ENCODE peak calls at places on chromosomes 6 and 20, in nine cellular contexts. Z is suprapubic skin; T is choroid plexus epithelial cell; C is H1; S is PC-9; U is CD8-positive, alpha-beta T cell; N is brain microvascular endothelial cell; P is upper lobe of right lung; M is AG04449. E is an unnamed sample.

GRCh38 chr6:107712523-107713213 is 111.4 kb downstream of the SCML4 start:
- DNase-seq in Z (no peak), T (peak; percentile 57), C (no peak), S (no peak), U (no peak), N (peak; percentile 14), P (no peak), M (no peak), E (no peak)

GRCh38 chr6:129567374-129567773 is 142.6 kb downstream of the ARHGAP18 start:
- DNase-seq in Z (no peak), T (peak; percentile 60), C (peak; percentile 29), S (no peak), U (peak; percentile 7), N (peak; percentile 28), P (no peak), M (no peak), E (no peak)

GRCh38 chr6:29758761-29759160 is 35.5 kb downstream of the HLA-F start:
- DNase-seq in Z (no peak), T (no peak), C (no peak), S (no peak), U (no peak), N (no peak), P (no peak), M (no peak), E (no peak)

GRCh38 chr20:1971893-1972586 is 21.8 kb downstream of the PDYN start:
- DNase-seq in Z (no peak), T (no peak), C (no peak), S (no peak), U (no peak), N (no peak), P (no peak), M (no peak), E (no peak)

GRCh38 chr6:25279748-25280616 is 808 bp downstream of the CARMIL1 start:
- DNase-seq in Z (peak; percentile 71), T (no peak), C (peak; percentile 49), S (peak; percentile 41), U (no peak), N (no peak), P (peak; percentile 70), M (no peak), E (no peak)

GRCh38 chr6:116564296-116564695 is 7.0 kb upstream of the RWDD1 start:
- DNase-seq in Z (no peak), T (no peak), C (no peak), S (no peak), U (no peak), N (no peak), P (no peak), M (peak; percentile 34), E (no peak)

GRCh38 chr6:166998256-166999144 is 697 bp upstream of the CEP43 start:
- DNase-seq in Z (peak; percentile 69), T (peak; percentile 12), C (no peak), S (peak; percentile 23), U (peak; percentile 12), N (peak; percentile 18), P (peak; percentile 75), M (no peak), E (peak; percentile 61)

GRCh38 chr6:160421854-160422253 is 73.7 kb downstream of the SLC22A3 start:
- DNase-seq in Z (peak; percentile 74), T (no peak), C (no peak), S (no peak), U (no peak), N (no peak), P (no peak), M (no peak), E (no peak)

GRCh38 chr6:109701201-109701600 is 10.1 kb downstream of the FIG4 start:
- DNase-seq in Z (no peak), T (no peak), C (no peak), S (no peak), U (no peak), N (no peak), P (no peak), M (no peak), E (no peak)

GRCh38 chr6:11851405-11851804 is 72.8 kb upstream of the ADTRP start:
- DNase-seq in Z (no peak), T (no peak), C (no peak), S (peak; percentile 26), U (no peak), N (peak; percentile 52), P (no peak), M (peak; percentile 88), E (peak; percentile 92)

GRCh38 chr6:134169881-134170486 is 117.6 kb upstream of the SLC2A12 start:
- DNase-seq in Z (no peak), T (peak; percentile 38), C (no peak), S (no peak), U (no peak), N (no peak), P (no peak), M (no peak), E (no peak)

DNA sequence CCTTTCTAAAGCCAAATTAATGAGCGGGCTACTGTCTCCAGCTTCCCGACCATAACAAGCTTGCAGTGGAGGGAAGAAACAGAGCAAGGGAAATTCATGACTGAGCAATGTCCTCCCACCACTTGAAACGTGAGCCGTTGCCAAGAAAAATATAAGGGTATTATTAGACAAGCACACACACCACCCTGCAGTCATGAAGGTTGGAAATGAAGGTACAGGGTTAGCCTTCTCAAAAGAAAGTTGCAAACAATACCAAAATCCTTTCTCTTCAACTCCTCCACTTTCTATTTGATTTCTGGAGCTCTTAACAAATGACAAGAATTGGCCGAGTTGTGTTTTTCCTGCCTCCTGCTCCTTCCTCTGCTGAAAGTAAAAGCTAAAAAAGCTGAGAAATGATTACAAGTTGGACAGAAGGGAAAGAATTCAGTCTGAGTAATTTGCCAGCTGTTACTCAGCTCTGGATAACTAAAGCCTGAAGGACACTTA is 151.1 kb upstream of the B3GAT2 start:
- DNase-seq in Z (no peak), T (peak; percentile 90), C (no peak), S (no peak), U (no peak), N (peak; percentile 87), P (no peak), M (peak; percentile 21), E (peak; percentile 82)
- H3K4me3 ChIP-seq in Z (peak overlapping the region; percentile 25), T (peak overlapping the region; percentile 39), C (no peak overlapping the region), S (no peak overlapping the region), U (no peak overlapping the region), N (peak overlapping the region; percentile 36), P (peak overlapping the region; percentile 28), M (peak overlapping the region; percentile 1), E (no peak overlapping the region)

GRCh38 chr6:125743604-125744003 is 5.8 kb upstream of the HEY2 start:
- DNase-seq in Z (no peak), T (no peak), C (no peak), S (no peak), U (no peak), N (no peak), P (no peak), M (no peak), E (no peak)
- H3K4me3 ChIP-seq in Z (no peak overlapping the region), T (no peak overlapping the region), C (no peak overlapping the region), S (no peak overlapping the region), U (no peak overlapping the region), N (no peak overlapping the region), P (no peak overlapping the region), M (no peak overlapping the region), E (no peak overlapping the region)

GRCh38 chr6:142929751-142930358 is 15.1 kb downstream of the HIVEP2 start:
- DNase-seq in Z (no peak), T (peak; percentile 51), C (no peak), S (no peak), U (no peak), N (no peak), P (no peak), M (no peak), E (no peak)

GRCh38 chr6:142926177-142926493 is 18.8 kb downstream of the HIVEP2 start:
- DNase-seq in Z (no peak), T (no peak), C (no peak), S (no peak), U (no peak), N (no peak), P (no peak), M (no peak), E (no peak)

GRCh38 chr6:142926494-142927273 is 18.3 kb downstream of the HIVEP2 start:
- DNase-seq in Z (peak; percentile 88), T (peak; percentile 97), C (no peak), S (peak; percentile 56), U (peak; percentile 78), N (peak; percentile 89), P (peak; percentile 90), M (no peak), E (no peak)

GRCh38 chr6:142927274-142927586 is 17.7 kb downstream of the HIVEP2 start:
- DNase-seq in Z (no peak), T (no peak), C (no peak), S (no peak), U (no peak), N (no peak), P (no peak), M (no peak), E (no peak)

DNA sequence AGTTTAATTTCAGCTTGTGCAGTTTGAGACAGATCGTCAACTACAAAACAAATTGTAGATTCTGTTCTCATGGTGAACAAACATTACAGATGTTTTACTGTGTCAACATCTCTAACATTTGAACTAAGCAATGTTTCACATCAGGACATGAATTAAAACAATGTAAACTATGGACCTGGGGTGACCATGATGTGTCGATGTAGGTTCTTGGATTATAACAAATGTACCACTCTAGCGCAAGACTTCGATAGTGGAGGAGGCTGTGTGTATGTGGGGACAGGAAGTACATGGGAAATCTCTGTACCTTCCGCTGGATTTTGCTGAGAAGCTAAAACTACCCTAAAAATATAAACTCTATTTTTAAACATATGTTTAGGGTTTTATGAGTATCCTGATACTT is 17.1 kb downstream of the HIVEP2 start:
- DNase-seq in Z (no peak), T (peak; percentile 58), C (no peak), S (no peak), U (peak; percentile 29), N (no peak), P (no peak), M (no peak), E (no peak)
- H3K4me3 ChIP-seq in Z (no peak overlapping the region), T (peak overlapping the region; percentile 76), C (no peak overlapping the region), S (peak overlapping the region; percentile 49), U (peak overlapping the region; percentile 72), N (peak overlapping the region; percentile 70), P (peak overlapping the region; percentile 68), M (no peak overlapping the region), E (no peak overlapping the region)

GRCh38 chr6:121436172-121436965 is 923 bp downstream of the GJA1 start:
- DNase-seq in Z (no peak), T (no peak), C (no peak), S (no peak), U (no peak), N (no peak), P (no peak), M (no peak), E (no peak)
- H3K4me3 ChIP-seq in Z (peak overlapping the region; percentile 78), T (peak overlapping the region; percentile 80), C (peak overlapping the region; percentile 93), S (peak overlapping the region; percentile 60), U (peak overlapping the region; percentile 56), N (peak overlapping the region; percentile 86), P (peak overlapping the region; percentile 73), M (peak overlapping the region; percentile 87), E (peak overlapping the region; percentile 71)